ENCODE peak calls at places on chromosome X, in five cellular contexts. B, E, P, Y and J are unnamed samples.

GRCh38 chrX:44343412-44343942 is at the start of gene EFHC2:
- DNase-seq in B (peak; percentile 5), E (no peak), P (peak; percentile 54), Y (peak; percentile 51), J (peak; percentile 43)

GRCh38 chrX:78124304-78124703 is 15.1 kb downstream of the TAF9B start:
- DNase-seq in B (no peak), E (no peak), P (no peak), Y (no peak), J (no peak)

GRCh38 chrX:55522577-55523254 is 33.1 kb upstream of the USP51 start:
- DNase-seq in B (no peak), E (no peak), P (no peak), Y (no peak), J (no peak)

GRCh38 chrX:41596586-41596985 is 92.2 kb upstream of the GPR34 start:
- DNase-seq in B (no peak), E (no peak), P (no peak), Y (no peak), J (no peak)

GRCh38 chrX:27565992-27566391 is 24.2 kb upstream of the DCAF8L2 start:
- DNase-seq in B (no peak), E (peak; percentile 15), P (no peak), Y (peak; percentile 39), J (no peak)

GRCh38 chrX:151754042-151754419 is 19.5 kb downstream of the CNGA2 start:
- DNase-seq in B (peak; percentile 10), E (peak; percentile 11), P (no peak), Y (no peak), J (no peak)

GRCh38 chrX:112664928-112665327 is 14.8 kb downstream of the LHFPL1 start:
- DNase-seq in B (no peak), E (no peak), P (no peak), Y (no peak), J (no peak)

GRCh38 chrX:20452487-20452886 is 185.8 kb upstream of the RPS6KA3 start:
- DNase-seq in B (no peak), E (no peak), P (no peak), Y (no peak), J (no peak)

GRCh38 chrX:40158036-40158706 is 60.4 kb upstream of the BCOR start:
- DNase-seq in B (no peak), E (no peak), P (peak; percentile 54), Y (peak; percentile 84), J (no peak)

GRCh38 chrX:110418220-110418856 is 59.7 kb downstream of the RTL9 start:
- DNase-seq in B (no peak), E (peak; percentile 50), P (peak; percentile 46), Y (peak; percentile 69), J (no peak)

GRCh38 chrX:77961063-77961462 is 8.4 kb downstream of the PGAM4 start:
- DNase-seq in B (no peak), E (no peak), P (no peak), Y (no peak), J (no peak)

GRCh38 chrX:23799469-23800065 is 16.6 kb downstream of the SAT1 start:
- DNase-seq in B (no peak), E (no peak), P (no peak), Y (peak; percentile 53), J (no peak)

GRCh38 chrX:1673337-1673736 is 58.5 kb downstream of the ASMT start:
- DNase-seq in B (no peak), E (no peak), P (no peak), Y (peak; percentile 29), J (peak; percentile 38)

GRCh38 chrX:151722241-151722846 is 6.5 kb downstream of the FATE1 start:
- DNase-seq in B (no peak), E (no peak), P (no peak), Y (peak; percentile 68), J (no peak)

GRCh38 chrX:103373581-103373980 is 2.8 kb upstream of the BEX3 start:
- DNase-seq in B (no peak), E (no peak), P (no peak), Y (no peak), J (no peak)

GRCh38 chrX:51614353-51614752 is 4.4 kb downstream of the CENPVL3 start:
- DNase-seq in B (no peak), E (peak; percentile 4), P (no peak), Y (peak; percentile 46), J (no peak)

GRCh38 chrX:69503835-69504625 is at the start of gene NALF2:
- DNase-seq in B (peak; percentile 33), E (no peak), P (peak; percentile 65), Y (peak; percentile 79), J (no peak)

GRCh38 chrX:80334583-80334982 is 85.7 kb upstream of the TENT5D start:
- DNase-seq in B (no peak), E (no peak), P (no peak), Y (no peak), J (no peak)

GRCh38 chrX:19889582-19890342 is 2.4 kb upstream of the SH3KBP1 start:
- DNase-seq in B (no peak), E (peak; percentile 41), P (no peak), Y (peak; percentile 69), J (no peak)

GRCh38 chrX:40168183-40169015 is 70.6 kb upstream of the BCOR start:
- DNase-seq in B (no peak), E (no peak), P (no peak), Y (no peak), J (no peak)

GRCh38 chrX:107731831-107732502 is 43.6 kb downstream of the TSC22D3 start:
- DNase-seq in B (peak; percentile 68), E (no peak), P (peak; percentile 88), Y (peak; percentile 93), J (no peak)

GRCh38 chrX:129642641-129643040 is 12.1 kb downstream of the APLN start:
- DNase-seq in B (no peak), E (no peak), P (no peak), Y (no peak), J (no peak)

GRCh38 chrX:133637765-133638164 is 222.5 kb upstream of the GPC4 start:
- DNase-seq in B (no peak), E (no peak), P (no peak), Y (no peak), J (no peak)

GRCh38 chrX:149120459-149120858 is 384.6 kb downstream of the IDS start:
- DNase-seq in B (no peak), E (no peak), P (no peak), Y (no peak), J (no peak)

GRCh38 chrX:70398899-70399298 is 24.2 kb upstream of the GDPD2 start:
- DNase-seq in B (no peak), E (no peak), P (no peak), Y (no peak), J (no peak)

GRCh38 chrX:155841232-155841631 is 39.9 kb upstream of the VAMP7 start:
- DNase-seq in B (no peak), E (no peak), P (no peak), Y (no peak), J (no peak)
- H3K9me3 ChIP-seq in B (no peaks in the 10 kb centered on the region), E (no peaks in the 10 kb centered on the region), P (peaks cover 4% of the 10 kb centered on the region), Y (no peaks in the 10 kb centered on the region), J (no peaks in the 10 kb centered on the region)

DNA sequence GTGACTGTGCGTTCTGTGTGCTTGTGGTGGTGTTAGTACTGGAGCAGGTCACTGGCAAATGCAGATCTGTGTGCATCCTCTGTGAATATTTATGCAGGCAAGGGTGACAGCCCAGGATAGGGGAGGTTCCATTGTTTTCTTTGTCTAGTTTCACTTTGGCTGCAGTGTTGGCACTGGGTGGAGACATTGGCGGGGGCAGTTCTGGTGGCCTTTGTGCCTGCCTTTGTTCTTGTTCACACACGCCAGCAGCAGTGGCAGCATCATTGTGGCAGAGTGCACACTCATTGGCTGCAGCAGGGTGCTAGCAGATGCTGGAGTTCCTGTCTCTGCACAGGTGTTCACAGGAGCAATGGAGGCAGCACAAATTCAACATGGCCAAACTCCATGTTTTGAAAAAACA is 495.3 kb downstream of the UBE2NL start:
- DNase-seq in B (no peak), E (no peak), P (no peak), Y (no peak), J (no peak)
- H3K9me3 ChIP-seq in B (no peaks in the 10 kb centered on the region), E (no peaks in the 10 kb centered on the region), P (no peaks in the 10 kb centered on the region), Y (no peaks in the 10 kb centered on the region), J (no peaks in the 10 kb centered on the region)

GRCh38 chrX:38514014-38514854 is 47.1 kb upstream of the TSPAN7 start:
- DNase-seq in B (no peak), E (no peak), P (no peak), Y (no peak), J (no peak)
- H3K9me3 ChIP-seq in B (no peaks in the 10 kb centered on the region), E (no peaks in the 10 kb centered on the region), P (no peaks in the 10 kb centered on the region), Y (no peaks in the 10 kb centered on the region), J (no peaks in the 10 kb centered on the region)

DNA sequence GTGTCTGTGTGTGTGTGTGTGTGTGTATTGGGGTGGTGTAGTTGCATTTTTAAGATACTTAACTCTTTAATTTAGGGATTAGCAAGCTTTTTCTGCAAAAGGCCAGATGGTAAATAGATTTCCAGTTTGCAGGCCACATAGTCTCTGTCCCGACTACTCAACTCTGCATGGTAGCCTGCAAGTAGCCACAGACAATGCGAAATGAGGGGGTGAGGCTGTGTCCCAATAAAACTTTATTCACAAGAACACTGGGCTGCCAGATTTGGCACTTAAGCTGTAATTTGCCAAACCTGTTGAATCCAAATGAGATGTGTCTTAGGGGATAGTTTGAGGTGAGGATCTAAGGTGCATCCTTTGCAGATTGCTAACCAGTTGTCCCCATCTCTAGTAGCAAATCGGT is 6.8 kb downstream of the ATP2B3 start:
- DNase-seq in B (no peak), E (no peak), P (no peak), Y (no peak), J (no peak)
- H3K9me3 ChIP-seq in B (no peaks in the 10 kb centered on the region), E (no peaks in the 10 kb centered on the region), P (no peaks in the 10 kb centered on the region), Y (no peaks in the 10 kb centered on the region), J (no peaks in the 10 kb centered on the region)

GRCh38 chrX:136778020-136778419 is 2.7 kb downstream of the ARHGEF6 start:
- DNase-seq in B (no peak), E (no peak), P (no peak), Y (no peak), J (no peak)

GRCh38 chrX:136780241-136780640 is 491 bp downstream of the ARHGEF6 start:
- DNase-seq in B (no peak), E (no peak), P (no peak), Y (no peak), J (no peak)

GRCh38 chrX:136778914-136779313 is 1.8 kb downstream of the ARHGEF6 start:
- DNase-seq in B (no peak), E (no peak), P (no peak), Y (no peak), J (no peak)

GRCh38 chrX:136780738-136781137 is at the start of gene ARHGEF6:
- DNase-seq in B (no peak), E (no peak), P (no peak), Y (no peak), J (no peak)

GRCh38 chrX:136779346-136779781 is 1.4 kb downstream of the ARHGEF6 start:
- DNase-seq in B (no peak), E (no peak), P (no peak), Y (no peak), J (no peak)
- H3K9me3 ChIP-seq in B (no peaks in the 10 kb centered on the region), E (no peaks in the 10 kb centered on the region), P (no peaks in the 10 kb centered on the region), Y (no peaks in the 10 kb centered on the region), J (no peaks in the 10 kb centered on the region)

DNA sequence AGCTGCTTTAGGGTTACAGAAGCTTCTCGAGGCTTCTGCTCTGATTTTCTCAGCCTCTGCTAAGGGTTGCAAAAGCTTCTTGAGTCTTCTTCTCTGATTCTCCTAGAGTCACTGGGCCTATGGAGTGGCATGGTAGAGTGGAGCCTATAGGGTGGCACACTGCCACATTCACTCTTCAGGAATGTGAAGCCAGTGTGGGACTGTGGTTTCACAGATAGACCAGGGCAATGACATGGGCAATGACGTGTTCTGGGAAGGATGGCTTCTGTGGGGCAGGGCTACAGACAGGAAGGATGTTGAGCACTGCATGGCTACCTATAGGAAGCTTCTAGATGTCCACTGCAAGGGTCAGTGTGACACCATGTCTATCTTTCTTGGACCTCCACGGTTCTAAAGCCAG is 11.0 kb upstream of the MAMLD1 start:
- DNase-seq in B (no peak), E (no peak), P (no peak), Y (no peak), J (no peak)
- H3K9me3 ChIP-seq in B (no peaks in the 10 kb centered on the region), E (no peaks in the 10 kb centered on the region), P (no peaks in the 10 kb centered on the region), Y (no peaks in the 10 kb centered on the region), J (no peaks in the 10 kb centered on the region)